ENCODE peak calls at places on chromosomes 5 and 9, in four cellular contexts. D is AG04450, T is MM.1S, E is prostate gland. Z is an unnamed sample.

GRCh38 chr5:137649228-137649890 is 86.5 kb downstream of the KLHL3 start:
- DNase-seq in D (peak; percentile 15), T (no peak), E (no peak), Z (no peak)

GRCh38 chr5:55421074-55421529 is 113.3 kb downstream of the MTREX start:
- DNase-seq in D (no peak), T (peak; percentile 71), E (no peak), Z (peak; percentile 86)

GRCh38 chr5:143865421-143865820 is 53.5 kb downstream of the HMHB1 start:
- DNase-seq in D (no peak), T (no peak), E (peak; percentile 29), Z (no peak)

GRCh38 chr9:76353280-76353679 is 40.9 kb downstream of the RFK start:
- DNase-seq in D (no peak), T (no peak), E (no peak), Z (no peak)

GRCh38 chr5:72956324-72957140 is 691 bp downstream of the FCHO2 start:
- DNase-seq in D (no peak), T (peak; percentile 39), E (peak; percentile 37), Z (peak; percentile 29)

GRCh38 chr5:6766558-6767191 is 53.4 kb downstream of the TENT4A start:
- DNase-seq in D (no peak), T (no peak), E (peak; percentile 88), Z (peak; percentile 18)

GRCh38 chr9:137350696-137351584 is 48.9 kb upstream of the NRARP start:
- DNase-seq in D (no peak), T (no peak), E (no peak), Z (no peak)

GRCh38 chr5:45521067-45521466 is 175.1 kb downstream of the HCN1 start:
- DNase-seq in D (no peak), T (peak; percentile 62), E (no peak), Z (no peak)

GRCh38 chr5:158268286-158268685 is 409.3 kb upstream of the CLINT1 start:
- DNase-seq in D (no peak), T (no peak), E (no peak), Z (no peak)

GRCh38 chr5:66810151-66810550 is 214.0 kb downstream of the MAST4 start:
- DNase-seq in D (no peak), T (no peak), E (no peak), Z (no peak)

GRCh38 chr9:111975709-111976108 is 79.1 kb downstream of the UGCG start:
- DNase-seq in D (no peak), T (peak; percentile 37), E (no peak), Z (peak; percentile 55)

GRCh38 chr9:129415031-129415953 is 205.6 kb downstream of the C9orf50 start:
- DNase-seq in D (no peak), T (no peak), E (no peak), Z (no peak)

GRCh38 chr9:104269374-104269773 is 175.3 kb downstream of the SMC2 start:
- DNase-seq in D (no peak), T (no peak), E (no peak), Z (no peak)

GRCh38 chr9:127589955-127590370 is 22.1 kb upstream of the STXBP1 start:
- DNase-seq in D (peak; percentile 57), T (peak; percentile 48), E (peak; percentile 70), Z (peak; percentile 47)

GRCh38 chr9:74940600-74940999 is 12.1 kb downstream of the C9orf40 start:
- DNase-seq in D (no peak), T (no peak), E (no peak), Z (no peak)

GRCh38 chr5:16826379-16827125 is 109.5 kb downstream of the MYO10 start:
- DNase-seq in D (no peak), T (no peak), E (no peak), Z (no peak)

GRCh38 chr5:141510850-141511718 is 22.2 kb downstream of the PCDHGC5 start:
- DNase-seq in D (no peak), T (peak; percentile 74), E (no peak), Z (peak; percentile 96)

GRCh38 chr5:178231736-178232123 is 872 bp downstream of the PHYKPL start:
- DNase-seq in D (no peak), T (no peak), E (no peak), Z (no peak)

GRCh38 chr9:2741441-2742158 is 24.3 kb downstream of the KCNV2 start:
- DNase-seq in D (no peak), T (no peak), E (no peak), Z (no peak)

GRCh38 chr9:35827486-35827885 is 1.0 kb downstream of the FAM221B start:
- DNase-seq in D (no peak), T (no peak), E (no peak), Z (no peak)

GRCh38 chr5:31291323-31291854 is 97.9 kb downstream of the CDH6 start:
- DNase-seq in D (no peak), T (no peak), E (no peak), Z (no peak)

GRCh38 chr9:124894035-124894740 is 32.3 kb downstream of the ARPC5L start:
- DNase-seq in D (no peak), T (no peak), E (no peak), Z (no peak)

GRCh38 chr9:124004608-124005007 is 7.0 kb upstream of the LHX2 start:
- DNase-seq in D (no peak), T (no peak), E (no peak), Z (no peak)

GRCh38 chr5:143682788-143683419 is 129.1 kb upstream of the HMHB1 start:
- DNase-seq in D (no peak), T (no peak), E (no peak), Z (no peak)

GRCh38 chr9:87685431-87685830 is 40.5 kb upstream of the CTSL start:
- DNase-seq in D (no peak), T (no peak), E (no peak), Z (no peak)

GRCh38 chr5:76947064-76947463 is 5.8 kb upstream of the CRHBP start:
- DNase-seq in D (no peak), T (no peak), E (no peak), Z (no peak)

GRCh38 chr9:8346291-8346690 is 546.7 kb upstream of the DMAC1 start:
- DNase-seq in D (no peak), T (no peak), E (no peak), Z (no peak)

GRCh38 chr9:128684325-128685021 is 4.5 kb upstream of the SET start:
- DNase-seq in D (no peak), T (peak; percentile 94), E (peak; percentile 91), Z (peak; percentile 93)

GRCh38 chr5:58891072-58891970 is 308.4 kb downstream of the RAB3C start:
- DNase-seq in D (peak; percentile 36), T (peak; percentile 58), E (peak; percentile 53), Z (peak; percentile 58)

GRCh38 chr5:83118471-83118870 is 41.1 kb downstream of the XRCC4 start:
- DNase-seq in D (no peak), T (no peak), E (no peak), Z (no peak)

GRCh38 chr5:154481584-154482381 is 3.8 kb upstream of the HAND1 start:
- DNase-seq in D (no peak), T (no peak), E (no peak), Z (no peak)
- H3K4me3 ChIP-seq in D (no peak overlapping the region), T (no peak overlapping the region), E (no peak overlapping the region), Z (no peak overlapping the region)

GRCh38 chr9:24614070-24614469 is 68.4 kb upstream of the IZUMO3 start:
- DNase-seq in D (no peak), T (peak; percentile 21), E (no peak), Z (no peak)
- TF ChIP-seq CTCF in D (no peak), T (peak; percentile 32), E (no peak), Z (no peak)

GRCh38 chr9:70407081-70407503 is 7.4 kb downstream of the KLF9 start:
- DNase-seq in D (peak; percentile 93), T (no peak), E (no peak), Z (no peak)
- H3K4me3 ChIP-seq in D (peak overlapping the region; percentile 27), T (no peak overlapping the region), E (no peak overlapping the region), Z (no peak overlapping the region)

GRCh38 chr5:98975682-98976407 is 47.0 kb upstream of the CHD1 start:
- DNase-seq in D (no peak), T (no peak), E (no peak), Z (peak; percentile 57)

GRCh38 chr5:98982880-98983279 is 54.1 kb upstream of the CHD1 start:
- DNase-seq in D (no peak), T (no peak), E (no peak), Z (no peak)

GRCh38 chr5:98975223-98975622 is 46.4 kb upstream of the CHD1 start:
- DNase-seq in D (no peak), T (no peak), E (no peak), Z (peak; percentile 10)

GRCh38 chr5:98978528-98978927 is 49.7 kb upstream of the CHD1 start:
- DNase-seq in D (no peak), T (no peak), E (no peak), Z (no peak)

GRCh38 chr5:98977723-98978122 is 48.9 kb upstream of the CHD1 start:
- DNase-seq in D (no peak), T (no peak), E (peak; percentile 63), Z (no peak)
- TF ChIP-seq CTCF in D (no peak), T (no peak), E (no peak), Z (no peak)

DNA sequence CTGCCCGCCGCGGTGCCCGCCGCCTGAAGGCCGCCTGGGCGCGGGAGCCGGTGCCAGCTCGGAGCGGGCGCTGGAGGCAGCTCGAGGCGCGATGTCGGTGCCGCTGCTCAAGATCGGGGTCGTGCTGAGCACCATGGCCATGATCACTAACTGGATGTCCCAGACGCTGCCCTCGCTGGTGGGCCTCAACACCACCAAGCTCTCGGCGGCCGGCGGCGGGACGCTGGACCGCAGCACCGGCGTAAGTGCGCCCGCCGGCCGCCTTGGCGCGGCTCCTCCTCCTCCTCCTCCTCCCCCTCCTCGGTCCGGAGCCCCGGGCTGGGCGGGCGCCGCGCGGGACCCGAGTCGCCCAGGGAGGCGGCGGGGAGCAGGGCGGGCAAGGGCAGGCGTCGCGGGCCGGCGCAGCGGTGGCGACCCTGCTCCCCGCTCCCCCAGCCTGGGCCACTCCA is 455 bp downstream of the OLFM1 start:
- DNase-seq in D (no peak), T (no peak), E (no peak), Z (no peak)
- H3K4me3 ChIP-seq in D (no peak overlapping the region), T (no peak overlapping the region), E (peak overlapping the region; percentile 19), Z (no peak overlapping the region)

DNA sequence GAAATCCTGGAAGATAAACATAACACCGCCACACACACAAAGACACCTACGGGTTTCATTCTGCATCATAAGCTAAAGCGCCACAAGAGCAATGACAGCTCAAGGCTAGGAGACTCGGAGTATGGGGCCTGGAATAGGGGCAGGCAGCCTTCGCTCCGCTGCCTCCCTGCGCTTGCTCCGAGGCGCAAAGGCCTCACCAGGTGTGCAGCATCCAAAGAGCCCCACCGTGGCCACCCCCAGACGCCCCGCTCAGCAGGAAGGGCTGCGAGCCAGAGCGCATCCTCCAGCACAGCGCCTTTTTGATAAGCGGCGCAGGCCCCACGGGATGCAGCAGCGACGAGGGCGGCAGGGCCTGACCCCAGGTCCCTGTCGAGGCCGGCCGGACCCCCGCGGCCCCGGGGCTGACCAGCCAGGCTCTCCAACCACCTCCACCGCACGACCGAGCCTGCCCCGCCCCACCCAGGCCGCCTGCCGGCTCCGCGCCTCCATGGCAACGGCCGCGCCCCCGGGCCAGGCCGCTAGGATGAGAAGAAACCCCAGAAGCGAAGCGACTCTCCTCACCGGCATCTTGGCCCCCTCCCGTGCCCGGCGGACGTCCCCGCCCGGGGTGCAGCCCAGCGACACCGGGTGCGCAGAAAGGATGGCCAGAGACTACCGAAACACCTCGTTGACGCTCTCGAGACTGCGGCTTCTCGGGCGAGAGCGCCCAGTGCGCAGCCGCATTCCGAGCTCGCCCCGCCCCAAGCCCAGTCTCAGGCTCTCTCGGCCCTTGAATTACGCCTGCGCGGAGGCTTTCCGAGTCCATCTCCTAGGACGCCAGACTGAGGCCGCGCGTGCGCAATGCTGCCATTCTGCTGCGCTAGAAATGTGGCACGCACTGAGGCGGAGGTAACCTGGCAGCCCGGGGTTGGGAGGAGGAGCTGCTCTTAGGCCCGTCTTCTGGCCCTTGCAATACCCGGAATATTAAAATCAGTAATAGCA is at the start of gene KIF3A:
- DNase-seq in D (peak; percentile 78), T (peak; percentile 99), E (peak; percentile 90), Z (peak; percentile 99)
- TF ChIP-seq CTCF in D (no peak), T (no peak), E (no peak), Z (peak; percentile 0)

Z was measured in GM12865.